ENCODE peak calls at places on chromosome 22, in six cellular contexts. J is NCI-H2227 treated with DMSO at 0.1 percent for 48 hours; Y is activated T-cell treated with anti-CD3 and anti-CD28 coated beads, Interleukin-2, amount 50 U/mL, for 72 hours; T is RCC 7860; Z is hepatic stellate cell; V is T follicular helper cell. Q is an unnamed sample.

GRCh38 chr22:19800761-19801244 is 40.2 kb downstream of the TBX1 start:
- DNase-seq in J (no peak), Y (no peak), T (no peak), Z (peak; percentile 52), V (no peak), Q (no peak)

GRCh38 chr22:43066844-43067385 is 22.3 kb downstream of the TTLL1 start:
- DNase-seq in J (no peak), Y (no peak), T (peak; percentile 53), Z (peak; percentile 31), V (no peak), Q (no peak)

GRCh38 chr22:43228330-43228729 is 41.4 kb upstream of the TTLL12 start:
- DNase-seq in J (no peak), Y (peak; percentile 35), T (no peak), Z (peak; percentile 45), V (no peak), Q (peak; percentile 12)

GRCh38 chr22:20429254-20430100 is 8.1 kb downstream of the SCARF2 start:
- DNase-seq in J (no peak), Y (peak; percentile 83), T (no peak), Z (no peak), V (peak; percentile 75), Q (peak; percentile 74)

GRCh38 chr22:46272762-46273431 is 5.1 kb downstream of the TTC38 start:
- DNase-seq in J (no peak), Y (no peak), T (no peak), Z (no peak), V (no peak), Q (no peak)

GRCh38 chr22:47240116-47240515 is 477.7 kb downstream of the TBC1D22A start:
- DNase-seq in J (no peak), Y (no peak), T (no peak), Z (no peak), V (no peak), Q (no peak)

GRCh38 chr22:28034760-28035401 is 115.8 kb upstream of the PITPNB start:
- DNase-seq in J (peak; percentile 77), Y (no peak), T (no peak), Z (no peak), V (no peak), Q (no peak)

GRCh38 chr22:48153726-48154125 is 1391.3 kb downstream of the TBC1D22A start:
- DNase-seq in J (no peak), Y (no peak), T (no peak), Z (no peak), V (no peak), Q (no peak)

GRCh38 chr22:23237201-23237798 is 57.0 kb downstream of the BCR start:
- DNase-seq in J (peak; percentile 8), Y (no peak), T (no peak), Z (no peak), V (no peak), Q (no peak)

GRCh38 chr22:40310081-40310770 is 36.1 kb upstream of the ADSL start:
- DNase-seq in J (no peak), Y (no peak), T (no peak), Z (peak; percentile 70), V (no peak), Q (no peak)

GRCh38 chr22:31944700-31945477 is 554 bp downstream of the YWHAH start:
- DNase-seq in J (no peak), Y (peak; percentile 33), T (no peak), Z (peak; percentile 50), V (peak; percentile 12), Q (peak; percentile 44)

GRCh38 chr22:46135611-46136538 is 14.5 kb upstream of the PPARA start:
- DNase-seq in J (no peak), Y (no peak), T (no peak), Z (no peak), V (no peak), Q (no peak)

Q was measured in stimulated activated CD4-positive, alpha-beta T cell treated with anti-CD3 and anti-CD28 coated beads, Interleukin-4, amount 100 ng/mL, for 24 hours.